ENCODE peak calls at places on chromosomes 5 and 9, in seven cellular contexts. One of them, this sample, is unnamed.
A peak's percentile ranks its signal among the peaks of the same experiment; 100 is the strongest.

GRCh38 chr9:127904888-127905728 is 5.7 kb upstream of the ST6GALNAC6 start:
- DNase-seq in cardiac muscle cell: no peak
- DNase-seq in lower lobe of right lung: no peak
- DNase-seq in Karpas-422: no peak
- DNase-seq in body of pancreas: no peak
- DNase-seq in tibial nerve: no peak
- DNase-seq in stomach: no peak
- DNase-seq in this sample: peak; percentile 91

GRCh38 chr5:82387041-82387818 is 109.1 kb upstream of the RPS23 start:
- DNase-seq in Karpas-422: no peak
- DNase-seq in cardiac muscle cell: peak; percentile 79
- DNase-seq in body of pancreas: no peak
- DNase-seq in lower lobe of right lung: no peak
- DNase-seq in stomach: no peak
- DNase-seq in tibial nerve: no peak
- DNase-seq in this sample: no peak

GRCh38 chr5:45109062-45109461 is 300.3 kb downstream of the MRPS30 start:
- DNase-seq in Karpas-422: no peak
- DNase-seq in cardiac muscle cell: no peak
- DNase-seq in lower lobe of right lung: no peak
- DNase-seq in stomach: no peak
- DNase-seq in tibial nerve: no peak
- DNase-seq in body of pancreas: no peak
- DNase-seq in this sample: no peak

GRCh38 chr9:112179816-112180215 is 4.7 kb upstream of the SUSD1 start:
- DNase-seq in stomach: no peak
- DNase-seq in body of pancreas: no peak
- DNase-seq in tibial nerve: no peak
- DNase-seq in cardiac muscle cell: no peak
- DNase-seq in Karpas-422: no peak
- DNase-seq in lower lobe of right lung: no peak
- DNase-seq in this sample: no peak

GRCh38 chr5:163504091-163504931 is 1.1 kb upstream of the MAT2B start:
- DNase-seq in lower lobe of right lung: peak; percentile 49
- DNase-seq in cardiac muscle cell: peak; percentile 75
- DNase-seq in Karpas-422: peak; percentile 78
- DNase-seq in body of pancreas: peak; percentile 47
- DNase-seq in tibial nerve: peak; percentile 47
- DNase-seq in stomach: peak; percentile 57
- DNase-seq in this sample: peak; percentile 71

GRCh38 chr9:133605856-133606721 is 3.1 kb downstream of the FAM163B start:
- DNase-seq in stomach: no peak
- DNase-seq in Karpas-422: no peak
- DNase-seq in lower lobe of right lung: peak; percentile 26
- DNase-seq in tibial nerve: no peak
- DNase-seq in body of pancreas: no peak
- DNase-seq in cardiac muscle cell: no peak
- DNase-seq in this sample: no peak

GRCh38 chr9:134768332-134769083 is 112.1 kb upstream of the FCN2 start:
- DNase-seq in stomach: no peak
- DNase-seq in cardiac muscle cell: no peak
- DNase-seq in lower lobe of right lung: no peak
- DNase-seq in body of pancreas: no peak
- DNase-seq in Karpas-422: no peak
- DNase-seq in tibial nerve: no peak
- DNase-seq in this sample: no peak

GRCh38 chr9:135605238-135605781 is 34.0 kb downstream of the GLT6D1 start:
- DNase-seq in cardiac muscle cell: no peak
- DNase-seq in Karpas-422: no peak
- DNase-seq in stomach: peak; percentile 24
- DNase-seq in body of pancreas: no peak
- DNase-seq in tibial nerve: no peak
- DNase-seq in lower lobe of right lung: no peak
- DNase-seq in this sample: peak; percentile 12

GRCh38 chr5:170625221-170626165 is 121.7 kb downstream of the KCNIP1 start:
- DNase-seq in body of pancreas: no peak
- DNase-seq in stomach: no peak
- DNase-seq in Karpas-422: no peak
- DNase-seq in cardiac muscle cell: no peak
- DNase-seq in tibial nerve: no peak
- DNase-seq in lower lobe of right lung: no peak
- DNase-seq in this sample: no peak

GRCh38 chr9:87795178-87795577 is 69.3 kb downstream of the CTSL start:
- DNase-seq in cardiac muscle cell: no peak
- DNase-seq in Karpas-422: no peak
- DNase-seq in lower lobe of right lung: no peak
- DNase-seq in stomach: no peak
- DNase-seq in tibial nerve: no peak
- DNase-seq in body of pancreas: no peak
- DNase-seq in this sample: no peak

GRCh38 chr9:133273819-133274218 is 1.2 kb downstream of the ABO start:
- DNase-seq in cardiac muscle cell: no peak
- DNase-seq in tibial nerve: no peak
- DNase-seq in body of pancreas: no peak
- DNase-seq in Karpas-422: no peak
- DNase-seq in lower lobe of right lung: no peak
- DNase-seq in stomach: no peak
- DNase-seq in this sample: peak; percentile 63

GRCh38 chr5:179858241-179858585 is 404 bp downstream of the MRNIP start:
- DNase-seq in lower lobe of right lung: peak; percentile 57
- DNase-seq in stomach: peak; percentile 44
- DNase-seq in tibial nerve: peak; percentile 31
- DNase-seq in Karpas-422: peak; percentile 81
- DNase-seq in body of pancreas: peak; percentile 41
- DNase-seq in cardiac muscle cell: peak; percentile 23
- DNase-seq in this sample: peak; percentile 49

GRCh38 chr5:68272289-68272688 is 56.7 kb downstream of the PIK3R1 start:
- DNase-seq in cardiac muscle cell: peak; percentile 37
- DNase-seq in body of pancreas: no peak
- DNase-seq in tibial nerve: no peak
- DNase-seq in lower lobe of right lung: no peak
- DNase-seq in Karpas-422: peak; percentile 62
- DNase-seq in stomach: no peak
- DNase-seq in this sample: no peak

GRCh38 chr5:56255521-56255920 is 22.4 kb upstream of the ANKRD55 start:
- DNase-seq in lower lobe of right lung: no peak
- DNase-seq in stomach: no peak
- DNase-seq in cardiac muscle cell: no peak
- DNase-seq in Karpas-422: no peak
- DNase-seq in tibial nerve: no peak
- DNase-seq in body of pancreas: no peak
- DNase-seq in this sample: no peak

GRCh38 chr5:64340293-64340692 is 165.5 kb upstream of the RGS7BP start:
- DNase-seq in lower lobe of right lung: no peak
- DNase-seq in Karpas-422: no peak
- DNase-seq in cardiac muscle cell: no peak
- DNase-seq in body of pancreas: no peak
- DNase-seq in tibial nerve: no peak
- DNase-seq in stomach: no peak
- DNase-seq in this sample: no peak

GRCh38 chr5:146722361-146722779 is 156.2 kb downstream of the PPP2R2B start:
- DNase-seq in stomach: no peak
- DNase-seq in tibial nerve: no peak
- DNase-seq in body of pancreas: no peak
- DNase-seq in cardiac muscle cell: peak; percentile 68
- DNase-seq in Karpas-422: no peak
- DNase-seq in lower lobe of right lung: no peak
- DNase-seq in this sample: no peak

DNA sequence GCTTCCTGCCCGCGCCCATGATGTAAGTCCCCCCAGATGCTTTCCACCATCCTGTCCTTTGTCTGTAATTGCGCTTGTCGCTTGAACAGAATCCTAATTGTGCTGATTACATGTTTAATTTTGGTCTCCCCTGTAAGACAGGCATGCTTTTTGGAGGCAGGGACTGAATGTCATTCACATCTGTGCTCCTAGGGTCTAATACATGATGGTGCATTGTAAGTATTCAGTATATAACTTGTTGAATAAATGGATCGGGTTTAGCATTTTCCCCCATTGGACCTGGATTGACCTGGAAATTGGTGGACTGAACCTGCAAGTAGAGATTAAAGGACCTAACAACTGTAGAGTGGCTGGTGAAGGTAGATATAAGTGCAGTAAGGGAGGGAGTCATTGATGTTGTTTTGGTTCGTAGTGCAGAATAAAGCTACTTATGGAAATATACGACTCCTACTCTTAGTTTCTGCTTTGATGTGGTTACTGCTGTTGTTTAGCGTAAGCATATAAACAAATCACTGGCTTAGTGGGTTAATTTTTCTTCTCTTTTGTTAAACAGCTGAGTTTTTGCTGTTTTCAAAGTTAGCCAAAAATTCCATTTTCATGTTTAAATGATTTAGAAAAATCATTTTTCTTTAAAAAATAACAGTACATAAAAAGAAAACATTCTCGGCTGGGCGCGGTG is 57.3 kb downstream of the TRIO start:
- DNase-seq in Karpas-422: no peak
- DNase-seq in stomach: no peak
- DNase-seq in body of pancreas: no peak
- DNase-seq in tibial nerve: no peak
- DNase-seq in cardiac muscle cell: no peak
- DNase-seq in lower lobe of right lung: no peak
- DNase-seq in this sample: no peak
- H3K4me1 ChIP-seq in Karpas-422: no peaks in the 10 kb centered on the region
- H3K4me1 ChIP-seq in stomach: peaks cover 60% of the 10 kb centered on the region
- H3K4me1 ChIP-seq in body of pancreas: peaks cover 26% of the 10 kb centered on the region
- H3K4me1 ChIP-seq in tibial nerve: peaks cover 26% of the 10 kb centered on the region
- H3K4me1 ChIP-seq in cardiac muscle cell: peaks cover 33% of the 10 kb centered on the region
- H3K4me1 ChIP-seq in lower lobe of right lung: peaks cover 44% of the 10 kb centered on the region
- H3K4me1 ChIP-seq in this sample: peaks cover 9% of the 10 kb centered on the region

GRCh38 chr9:123338710-123339665 is 17.0 kb upstream of the CRB2 start:
- DNase-seq in lower lobe of right lung: peak; percentile 62
- DNase-seq in stomach: peak; percentile 35
- DNase-seq in body of pancreas: no peak
- DNase-seq in tibial nerve: no peak
- DNase-seq in Karpas-422: peak; percentile 56
- DNase-seq in cardiac muscle cell: peak; percentile 52
- DNase-seq in this sample: no peak
- H3K4me3 ChIP-seq in lower lobe of right lung: peak overlapping the region; percentile 42
- H3K4me3 ChIP-seq in stomach: peak overlapping the region; percentile 23
- H3K4me3 ChIP-seq in body of pancreas: no peak overlapping the region
- H3K4me3 ChIP-seq in tibial nerve: no peak overlapping the region
- H3K4me3 ChIP-seq in Karpas-422: peak overlapping the region; percentile 59
- H3K4me3 ChIP-seq in cardiac muscle cell: no peak overlapping the region
- H3K4me3 ChIP-seq in this sample: peak overlapping the region; percentile 12

GRCh38 chr5:133421394-133421793 is 190.9 kb downstream of the FSTL4 start:
- DNase-seq in body of pancreas: no peak
- DNase-seq in Karpas-422: peak; percentile 76
- DNase-seq in cardiac muscle cell: peak; percentile 25
- DNase-seq in lower lobe of right lung: no peak
- DNase-seq in tibial nerve: no peak
- DNase-seq in stomach: no peak
- DNase-seq in this sample: no peak

GRCh38 chr5:133420440-133421301 is 191.7 kb downstream of the FSTL4 start:
- DNase-seq in tibial nerve: no peak
- DNase-seq in cardiac muscle cell: no peak
- DNase-seq in lower lobe of right lung: no peak
- DNase-seq in body of pancreas: no peak
- DNase-seq in Karpas-422: no peak
- DNase-seq in stomach: no peak
- DNase-seq in this sample: no peak

GRCh38 chr5:133423031-133423617 is 189.2 kb downstream of the FSTL4 start:
- DNase-seq in Karpas-422: no peak
- DNase-seq in stomach: no peak
- DNase-seq in tibial nerve: no peak
- DNase-seq in cardiac muscle cell: no peak
- DNase-seq in lower lobe of right lung: no peak
- DNase-seq in body of pancreas: no peak
- DNase-seq in this sample: no peak

GRCh38 chr5:133423618-133424282 is 188.6 kb downstream of the FSTL4 start:
- DNase-seq in tibial nerve: peak; percentile 57
- DNase-seq in lower lobe of right lung: peak; percentile 80
- DNase-seq in stomach: peak; percentile 72
- DNase-seq in Karpas-422: peak; percentile 89
- DNase-seq in cardiac muscle cell: peak; percentile 57
- DNase-seq in body of pancreas: peak; percentile 73
- DNase-seq in this sample: peak; percentile 65

DNA sequence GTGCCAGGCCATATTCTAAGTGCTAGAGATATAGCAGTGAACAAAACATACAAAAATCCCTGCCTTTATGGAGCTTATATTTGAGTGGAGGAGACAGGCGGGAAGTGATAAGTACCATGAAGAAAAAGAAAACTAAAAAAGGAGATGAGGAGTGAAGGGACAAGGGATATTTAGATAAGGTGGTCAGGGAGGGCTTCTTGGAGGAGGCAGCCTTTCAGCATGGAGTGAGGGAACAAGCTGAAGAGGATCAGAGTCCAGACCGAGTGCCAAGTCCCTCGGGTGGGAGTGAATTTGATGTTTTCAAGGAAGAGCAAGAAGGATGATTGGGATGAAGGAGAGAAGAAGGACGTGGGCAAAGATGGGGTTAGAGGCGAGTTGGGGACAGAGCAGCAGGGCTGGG is 190.5 kb downstream of the FSTL4 start:
- DNase-seq in Karpas-422: no peak
- DNase-seq in stomach: no peak
- DNase-seq in lower lobe of right lung: no peak
- DNase-seq in cardiac muscle cell: no peak
- DNase-seq in body of pancreas: no peak
- DNase-seq in tibial nerve: no peak
- DNase-seq in this sample: no peak
- H3K4me1 ChIP-seq in Karpas-422: peaks cover 3% of the 10 kb centered on the region
- H3K4me1 ChIP-seq in stomach: peaks cover 7% of the 10 kb centered on the region
- H3K4me1 ChIP-seq in lower lobe of right lung: peaks cover 6% of the 10 kb centered on the region
- H3K4me1 ChIP-seq in cardiac muscle cell: no peaks in the 10 kb centered on the region
- H3K4me1 ChIP-seq in body of pancreas: peaks cover 4% of the 10 kb centered on the region
- H3K4me1 ChIP-seq in tibial nerve: no peaks in the 10 kb centered on the region
- H3K4me1 ChIP-seq in this sample: no peaks in the 10 kb centered on the region

GRCh38 chr9:84667571-84668203 is 1.8 kb upstream of the NTRK2 start:
- DNase-seq in Karpas-422: no peak
- DNase-seq in cardiac muscle cell: peak; percentile 45
- DNase-seq in tibial nerve: peak; percentile 37
- DNase-seq in body of pancreas: peak; percentile 15
- DNase-seq in lower lobe of right lung: no peak
- DNase-seq in stomach: no peak
- DNase-seq in this sample: peak; percentile 17
- H3K4me3 ChIP-seq in Karpas-422: no peak overlapping the region
- H3K4me3 ChIP-seq in cardiac muscle cell: peak overlapping the region; percentile 32
- H3K4me3 ChIP-seq in tibial nerve: peak overlapping the region; percentile 73
- H3K4me3 ChIP-seq in body of pancreas: no peak overlapping the region
- H3K4me3 ChIP-seq in lower lobe of right lung: peak overlapping the region; percentile 57
- H3K4me3 ChIP-seq in stomach: peak overlapping the region; percentile 52
- H3K4me3 ChIP-seq in this sample: peak overlapping the region; percentile 29